ENCODE peak calls at places on chromosomes 7 and 10, in nine cellular contexts. R is stimulated activated CD4-positive, alpha-beta T cell treated with anti-CD3 and anti-CD28 coated beads, Interleukin-15, amount 100 ng/mL, for 24 hours; Z is spleen; X is GF-D8; U is occipital lobe; O is HS-5; Q is stimulated activated CD8-positive, alpha-beta memory T cell treated with anti-CD3 and anti-CD28 coated beads, Interleukin-15, amount 100 ng/mL, for 1 hour; W is B cell; C is IMR-90. A is an unnamed sample.
A peak's percentile ranks its signal among the peaks of the same experiment; 100 is the strongest.

GRCh38 chr10:77037735-77038411 is 599.7 kb downstream of the KCNMA1 start:
- DNase-seq in R (no peak), Z (no peak), X (no peak), U (no peak), O (no peak), Q (no peak), W (no peak), C (no peak), A (no peak)

GRCh38 chr10:133465950-133466474 is 12.3 kb downstream of the SCART1 start:
- DNase-seq in R (no peak), Z (no peak), X (no peak), U (no peak), O (no peak), Q (no peak), W (no peak), C (no peak), A (no peak)

GRCh38 chr10:86964061-86964846 is 4.0 kb upstream of the ADIRF start:
- DNase-seq in R (no peak), Z (peak; percentile 74), X (no peak), U (no peak), O (no peak), Q (no peak), W (no peak), C (no peak), A (no peak)

GRCh38 chr7:128876978-128877755 is 14.5 kb downstream of the ATP6V1F start:
- DNase-seq in R (no peak), Z (peak; percentile 69), X (no peak), U (no peak), O (no peak), Q (no peak), W (no peak), C (no peak), A (no peak)

GRCh38 chr7:45589061-45589460 is 14.9 kb downstream of the ADCY1 start:
- DNase-seq in R (no peak), Z (peak; percentile 59), X (no peak), U (no peak), O (no peak), Q (no peak), W (no peak), C (no peak), A (no peak)

GRCh38 chr10:103578782-103579382 is 85.4 kb downstream of the NEURL1 start:
- DNase-seq in R (peak; percentile 11), Z (no peak), X (no peak), U (no peak), O (no peak), Q (no peak), W (no peak), C (no peak), A (no peak)

GRCh38 chr10:15167411-15168295 is 840 bp downstream of the NMT2 start:
- DNase-seq in R (peak; percentile 52), Z (no peak), X (no peak), U (peak; percentile 12), O (no peak), Q (no peak), W (peak; percentile 57), C (peak; percentile 49), A (no peak)

GRCh38 chr7:43112941-43113621 is 634 bp downstream of the HECW1 start:
- DNase-seq in R (no peak), Z (no peak), X (no peak), U (no peak), O (no peak), Q (no peak), W (no peak), C (peak; percentile 49), A (peak; percentile 8)

GRCh38 chr7:150961510-150962284 is 16.4 kb downstream of the KCNH2 start:
- DNase-seq in R (no peak), Z (no peak), X (no peak), U (no peak), O (no peak), Q (no peak), W (no peak), C (peak; percentile 47), A (no peak)

GRCh38 chr7:102248456-102249395 is 37.9 kb upstream of the SH2B2 start:
- DNase-seq in R (no peak), Z (no peak), X (no peak), U (no peak), O (no peak), Q (no peak), W (no peak), C (no peak), A (no peak)

GRCh38 chr7:34939175-34939574 is 98.1 kb downstream of the DPY19L1 start:
- DNase-seq in R (no peak), Z (no peak), X (no peak), U (no peak), O (peak; percentile 77), Q (no peak), W (no peak), C (peak; percentile 94), A (no peak)

GRCh38 chr10:22564060-22564459 is 150.3 kb downstream of the PIP4K2A start:
- DNase-seq in R (no peak), Z (no peak), X (no peak), U (no peak), O (no peak), Q (no peak), W (no peak), C (no peak), A (no peak)

GRCh38 chr10:133298466-133298865 is 10.2 kb downstream of the TUBGCP2 start:
- DNase-seq in R (no peak), Z (no peak), X (no peak), U (no peak), O (no peak), Q (no peak), W (no peak), C (no peak), A (no peak)

GRCh38 chr7:65430344-65431186 is 56.9 kb downstream of the ZNF92 start:
- DNase-seq in R (no peak), Z (no peak), X (no peak), U (no peak), O (no peak), Q (no peak), W (no peak), C (no peak), A (no peak)

GRCh38 chr10:51620131-51620530 is 79.3 kb downstream of the CSTF2T start:
- DNase-seq in R (no peak), Z (no peak), X (no peak), U (no peak), O (no peak), Q (no peak), W (no peak), C (no peak), A (no peak)

GRCh38 chr7:113698556-113699220 is 220.1 kb downstream of the PPP1R3A start:
- DNase-seq in R (no peak), Z (no peak), X (no peak), U (no peak), O (no peak), Q (no peak), W (no peak), C (peak; percentile 39), A (peak; percentile 11)

GRCh38 chr10:11036424-11037011 is 18.8 kb downstream of the CELF2 start:
- DNase-seq in R (no peak), Z (no peak), X (no peak), U (no peak), O (no peak), Q (no peak), W (no peak), C (peak; percentile 62), A (peak; percentile 23)

GRCh38 chr7:44671069-44671468 is 64.6 kb downstream of the OGDH start:
- DNase-seq in R (no peak), Z (peak; percentile 4), X (no peak), U (no peak), O (no peak), Q (no peak), W (no peak), C (no peak), A (no peak)

GRCh38 chr7:2470204-2471021 is 5.8 kb downstream of the GRIFIN start:
- DNase-seq in R (no peak), Z (no peak), X (no peak), U (no peak), O (no peak), Q (no peak), W (no peak), C (no peak), A (no peak)

GRCh38 chr7:150824379-150825177 is 24.0 kb downstream of the TMEM176A start:
- DNase-seq in R (no peak), Z (no peak), X (no peak), U (no peak), O (no peak), Q (no peak), W (no peak), C (no peak), A (peak; percentile 4)

GRCh38 chr7:87570178-87570577 is 30.5 kb downstream of the ABCB1 start:
- DNase-seq in R (no peak), Z (no peak), X (no peak), U (no peak), O (peak; percentile 58), Q (no peak), W (no peak), C (peak; percentile 92), A (no peak)

GRCh38 chr7:104903044-104903443 is 111.0 kb upstream of the KMT2E start:
- DNase-seq in R (no peak), Z (no peak), X (no peak), U (no peak), O (no peak), Q (no peak), W (no peak), C (peak; percentile 30), A (no peak)

GRCh38 chr10:26725837-26726727 is 28.6 kb downstream of the PDSS1 start:
- DNase-seq in R (peak; percentile 44), Z (peak; percentile 83), X (no peak), U (no peak), O (no peak), Q (peak; percentile 14), W (peak; percentile 56), C (peak; percentile 67), A (peak; percentile 31)

GRCh38 chr10:71696635-71697326 is 22.8 kb downstream of the C10orf105 start:
- DNase-seq in R (peak; percentile 82), Z (peak; percentile 90), X (no peak), U (no peak), O (no peak), Q (peak; percentile 56), W (peak; percentile 61), C (no peak), A (no peak)

GRCh38 chr7:52119537-52119936 is 802.9 kb upstream of the COBL start:
- DNase-seq in R (no peak), Z (no peak), X (no peak), U (no peak), O (no peak), Q (no peak), W (no peak), C (no peak), A (no peak)

GRCh38 chr10:16699435-16699834 is 117.8 kb downstream of the RSU1 start:
- DNase-seq in R (no peak), Z (no peak), X (no peak), U (no peak), O (no peak), Q (no peak), W (no peak), C (no peak), A (no peak)

GRCh38 chr10:78255796-78256638 is 222.4 kb downstream of the RPS24 start:
- DNase-seq in R (no peak), Z (no peak), X (peak; percentile 40), U (peak; percentile 25), O (peak; percentile 97), Q (no peak), W (no peak), C (peak; percentile 99), A (peak; percentile 17)

GRCh38 chr10:92304061-92304460 is 13.1 kb downstream of the MARCHF5 start:
- DNase-seq in R (no peak), Z (no peak), X (no peak), U (no peak), O (no peak), Q (no peak), W (no peak), C (no peak), A (no peak)

GRCh38 chr7:96995406-96996110 is 9.8 kb upstream of the DLX6 start:
- DNase-seq in R (no peak), Z (no peak), X (no peak), U (no peak), O (no peak), Q (no peak), W (no peak), C (no peak), A (no peak)

GRCh38 chr10:76547352-76547972 is 1090.1 kb downstream of the KCNMA1 start:
- DNase-seq in R (peak; percentile 71), Z (no peak), X (peak; percentile 12), U (peak; percentile 25), O (peak; percentile 42), Q (no peak), W (no peak), C (peak; percentile 77), A (peak; percentile 36)

GRCh38 chr7:81887691-81888090 is 117.8 kb upstream of the HGF start:
- DNase-seq in R (no peak), Z (no peak), X (peak; percentile 35), U (no peak), O (no peak), Q (no peak), W (no peak), C (no peak), A (no peak)

A was measured in LNCaP clone FGC.